ENCODE peak calls at places on chromosomes 12 and 14, in nine cellular contexts. One of them, this sample, is unnamed.

GRCh38 chr12:29750131-29750927 is 33.4 kb downstream of the TMTC1 start:
- DNase-seq in NCI-H524 treated with DMSO at 0.1 percent for 48 hours: no peak
- DNase-seq in M059J: peak; percentile 61
- DNase-seq in AG04450: no peak
- DNase-seq in ELR: no peak
- DNase-seq in kidney glomerular epithelial cell: no peak
- DNase-seq in NB4: no peak
- DNase-seq in stimulated activated CD8-positive, alpha-beta memory T cell treated with anti-CD3 and anti-CD28 coated beads, Interleukin-4, amount 100 ng/mL, for 4 hours: no peak
- DNase-seq in SW480: no peak
- DNase-seq in this sample: no peak

GRCh38 chr12:107894589-107894988 is 120.1 kb downstream of the ASCL4 start:
- DNase-seq in NCI-H524 treated with DMSO at 0.1 percent for 48 hours: no peak
- DNase-seq in kidney glomerular epithelial cell: no peak
- DNase-seq in SW480: no peak
- DNase-seq in M059J: no peak
- DNase-seq in stimulated activated CD8-positive, alpha-beta memory T cell treated with anti-CD3 and anti-CD28 coated beads, Interleukin-4, amount 100 ng/mL, for 4 hours: no peak
- DNase-seq in ELR: peak; percentile 60
- DNase-seq in AG04450: no peak
- DNase-seq in NB4: no peak
- DNase-seq in this sample: no peak

GRCh38 chr12:20367731-20368652 is at the start of gene PDE3A:
- DNase-seq in stimulated activated CD8-positive, alpha-beta memory T cell treated with anti-CD3 and anti-CD28 coated beads, Interleukin-4, amount 100 ng/mL, for 4 hours: no peak
- DNase-seq in AG04450: no peak
- DNase-seq in M059J: peak; percentile 78
- DNase-seq in SW480: no peak
- DNase-seq in NB4: peak; percentile 91
- DNase-seq in NCI-H524 treated with DMSO at 0.1 percent for 48 hours: peak; percentile 5
- DNase-seq in ELR: peak; percentile 57
- DNase-seq in kidney glomerular epithelial cell: peak; percentile 89
- DNase-seq in this sample: peak; percentile 72

GRCh38 chr14:55752580-55753365 is 172.8 kb downstream of the KTN1 start:
- DNase-seq in stimulated activated CD8-positive, alpha-beta memory T cell treated with anti-CD3 and anti-CD28 coated beads, Interleukin-4, amount 100 ng/mL, for 4 hours: no peak
- DNase-seq in M059J: peak; percentile 88
- DNase-seq in AG04450: peak; percentile 24
- DNase-seq in NCI-H524 treated with DMSO at 0.1 percent for 48 hours: no peak
- DNase-seq in ELR: peak; percentile 40
- DNase-seq in kidney glomerular epithelial cell: peak; percentile 67
- DNase-seq in SW480: no peak
- DNase-seq in NB4: no peak
- DNase-seq in this sample: no peak

GRCh38 chr12:1083888-1084262 is 92.9 kb downstream of the ERC1 start:
- DNase-seq in NCI-H524 treated with DMSO at 0.1 percent for 48 hours: no peak
- DNase-seq in stimulated activated CD8-positive, alpha-beta memory T cell treated with anti-CD3 and anti-CD28 coated beads, Interleukin-4, amount 100 ng/mL, for 4 hours: no peak
- DNase-seq in ELR: peak; percentile 56
- DNase-seq in kidney glomerular epithelial cell: no peak
- DNase-seq in AG04450: peak; percentile 44
- DNase-seq in M059J: peak; percentile 80
- DNase-seq in NB4: peak; percentile 52
- DNase-seq in SW480: peak; percentile 69
- DNase-seq in this sample: no peak

GRCh38 chr12:128819293-128820144 is 4.2 kb downstream of the SLC15A4 start:
- DNase-seq in kidney glomerular epithelial cell: no peak
- DNase-seq in SW480: no peak
- DNase-seq in M059J: no peak
- DNase-seq in ELR: no peak
- DNase-seq in AG04450: no peak
- DNase-seq in NB4: no peak
- DNase-seq in NCI-H524 treated with DMSO at 0.1 percent for 48 hours: no peak
- DNase-seq in stimulated activated CD8-positive, alpha-beta memory T cell treated with anti-CD3 and anti-CD28 coated beads, Interleukin-4, amount 100 ng/mL, for 4 hours: no peak
- DNase-seq in this sample: no peak

GRCh38 chr12:65082411-65082810 is 38.7 kb downstream of the WIF1 start:
- DNase-seq in AG04450: no peak
- DNase-seq in M059J: no peak
- DNase-seq in NCI-H524 treated with DMSO at 0.1 percent for 48 hours: no peak
- DNase-seq in kidney glomerular epithelial cell: no peak
- DNase-seq in SW480: no peak
- DNase-seq in stimulated activated CD8-positive, alpha-beta memory T cell treated with anti-CD3 and anti-CD28 coated beads, Interleukin-4, amount 100 ng/mL, for 4 hours: no peak
- DNase-seq in NB4: no peak
- DNase-seq in ELR: no peak
- DNase-seq in this sample: no peak

GRCh38 chr14:75986439-75986765 is 839 bp downstream of the IFT43 start:
- DNase-seq in AG04450: no peak
- DNase-seq in M059J: no peak
- DNase-seq in kidney glomerular epithelial cell: no peak
- DNase-seq in NB4: no peak
- DNase-seq in stimulated activated CD8-positive, alpha-beta memory T cell treated with anti-CD3 and anti-CD28 coated beads, Interleukin-4, amount 100 ng/mL, for 4 hours: no peak
- DNase-seq in NCI-H524 treated with DMSO at 0.1 percent for 48 hours: no peak
- DNase-seq in ELR: peak; percentile 17
- DNase-seq in SW480: no peak
- DNase-seq in this sample: no peak

GRCh38 chr14:97975960-97976359 is 1178.8 kb downstream of the VRK1 start:
- DNase-seq in M059J: no peak
- DNase-seq in NB4: no peak
- DNase-seq in NCI-H524 treated with DMSO at 0.1 percent for 48 hours: no peak
- DNase-seq in SW480: no peak
- DNase-seq in stimulated activated CD8-positive, alpha-beta memory T cell treated with anti-CD3 and anti-CD28 coated beads, Interleukin-4, amount 100 ng/mL, for 4 hours: no peak
- DNase-seq in ELR: no peak
- DNase-seq in AG04450: no peak
- DNase-seq in kidney glomerular epithelial cell: no peak
- DNase-seq in this sample: no peak

GRCh38 chr12:117114784-117115183 is 15.6 kb upstream of the TESC start:
- DNase-seq in stimulated activated CD8-positive, alpha-beta memory T cell treated with anti-CD3 and anti-CD28 coated beads, Interleukin-4, amount 100 ng/mL, for 4 hours: no peak
- DNase-seq in AG04450: no peak
- DNase-seq in ELR: no peak
- DNase-seq in kidney glomerular epithelial cell: no peak
- DNase-seq in NB4: no peak
- DNase-seq in M059J: no peak
- DNase-seq in SW480: no peak
- DNase-seq in NCI-H524 treated with DMSO at 0.1 percent for 48 hours: no peak
- DNase-seq in this sample: no peak

GRCh38 chr12:88646824-88647223 is 66.6 kb upstream of the KITLG start:
- DNase-seq in kidney glomerular epithelial cell: no peak
- DNase-seq in NB4: no peak
- DNase-seq in stimulated activated CD8-positive, alpha-beta memory T cell treated with anti-CD3 and anti-CD28 coated beads, Interleukin-4, amount 100 ng/mL, for 4 hours: no peak
- DNase-seq in M059J: no peak
- DNase-seq in NCI-H524 treated with DMSO at 0.1 percent for 48 hours: no peak
- DNase-seq in SW480: no peak
- DNase-seq in AG04450: no peak
- DNase-seq in ELR: no peak
- DNase-seq in this sample: no peak

GRCh38 chr14:105328678-105329390 is 14.3 kb downstream of the PACS2 start:
- DNase-seq in stimulated activated CD8-positive, alpha-beta memory T cell treated with anti-CD3 and anti-CD28 coated beads, Interleukin-4, amount 100 ng/mL, for 4 hours: no peak
- DNase-seq in AG04450: no peak
- DNase-seq in NB4: peak; percentile 39
- DNase-seq in kidney glomerular epithelial cell: no peak
- DNase-seq in NCI-H524 treated with DMSO at 0.1 percent for 48 hours: no peak
- DNase-seq in M059J: no peak
- DNase-seq in SW480: no peak
- DNase-seq in ELR: no peak
- DNase-seq in this sample: no peak

GRCh38 chr14:89277229-89277628 is 139.8 kb downstream of the FOXN3 start:
- DNase-seq in M059J: no peak
- DNase-seq in AG04450: no peak
- DNase-seq in stimulated activated CD8-positive, alpha-beta memory T cell treated with anti-CD3 and anti-CD28 coated beads, Interleukin-4, amount 100 ng/mL, for 4 hours: no peak
- DNase-seq in SW480: no peak
- DNase-seq in kidney glomerular epithelial cell: no peak
- DNase-seq in NCI-H524 treated with DMSO at 0.1 percent for 48 hours: no peak
- DNase-seq in NB4: no peak
- DNase-seq in ELR: no peak
- DNase-seq in this sample: no peak

GRCh38 chr12:30630378-30631285 is 65.0 kb downstream of the IPO8 start:
- DNase-seq in kidney glomerular epithelial cell: no peak
- DNase-seq in ELR: no peak
- DNase-seq in M059J: no peak
- DNase-seq in stimulated activated CD8-positive, alpha-beta memory T cell treated with anti-CD3 and anti-CD28 coated beads, Interleukin-4, amount 100 ng/mL, for 4 hours: no peak
- DNase-seq in AG04450: no peak
- DNase-seq in SW480: no peak
- DNase-seq in NCI-H524 treated with DMSO at 0.1 percent for 48 hours: no peak
- DNase-seq in NB4: peak; percentile 14
- DNase-seq in this sample: no peak

GRCh38 chr12:31118347-31118830 is 44.7 kb downstream of the DDX11 start:
- DNase-seq in stimulated activated CD8-positive, alpha-beta memory T cell treated with anti-CD3 and anti-CD28 coated beads, Interleukin-4, amount 100 ng/mL, for 4 hours: no peak
- DNase-seq in M059J: no peak
- DNase-seq in NB4: peak; percentile 23
- DNase-seq in SW480: peak; percentile 21
- DNase-seq in NCI-H524 treated with DMSO at 0.1 percent for 48 hours: peak; percentile 72
- DNase-seq in kidney glomerular epithelial cell: no peak
- DNase-seq in AG04450: no peak
- DNase-seq in ELR: peak; percentile 11
- DNase-seq in this sample: peak; percentile 13

GRCh38 chr12:110102255-110102654 is 21.9 kb upstream of the IFT81 start:
- DNase-seq in kidney glomerular epithelial cell: peak; percentile 27
- DNase-seq in SW480: peak; percentile 75
- DNase-seq in ELR: peak; percentile 91
- DNase-seq in NCI-H524 treated with DMSO at 0.1 percent for 48 hours: peak; percentile 78
- DNase-seq in stimulated activated CD8-positive, alpha-beta memory T cell treated with anti-CD3 and anti-CD28 coated beads, Interleukin-4, amount 100 ng/mL, for 4 hours: no peak
- DNase-seq in NB4: peak; percentile 87
- DNase-seq in M059J: peak; percentile 86
- DNase-seq in AG04450: no peak
- DNase-seq in this sample: peak; percentile 92

GRCh38 chr14:49770212-49770817 is 2.4 kb downstream of the KLHDC2 start:
- DNase-seq in stimulated activated CD8-positive, alpha-beta memory T cell treated with anti-CD3 and anti-CD28 coated beads, Interleukin-4, amount 100 ng/mL, for 4 hours: no peak
- DNase-seq in kidney glomerular epithelial cell: peak; percentile 82
- DNase-seq in NB4: no peak
- DNase-seq in ELR: no peak
- DNase-seq in AG04450: no peak
- DNase-seq in SW480: peak; percentile 75
- DNase-seq in M059J: peak; percentile 26
- DNase-seq in NCI-H524 treated with DMSO at 0.1 percent for 48 hours: no peak
- DNase-seq in this sample: peak; percentile 8

GRCh38 chr12:6323340-6323994 is 13.0 kb downstream of the PLEKHG6 start:
- DNase-seq in SW480: peak; percentile 91
- DNase-seq in NCI-H524 treated with DMSO at 0.1 percent for 48 hours: peak; percentile 11
- DNase-seq in kidney glomerular epithelial cell: peak; percentile 83
- DNase-seq in AG04450: peak; percentile 79
- DNase-seq in ELR: peak; percentile 98
- DNase-seq in NB4: peak; percentile 90
- DNase-seq in stimulated activated CD8-positive, alpha-beta memory T cell treated with anti-CD3 and anti-CD28 coated beads, Interleukin-4, amount 100 ng/mL, for 4 hours: no peak
- DNase-seq in M059J: peak; percentile 95
- DNase-seq in this sample: peak; percentile 92

GRCh38 chr12:42588981-42589464 is 523 bp downstream of the PRICKLE1 start:
- DNase-seq in NB4: peak; percentile 64
- DNase-seq in NCI-H524 treated with DMSO at 0.1 percent for 48 hours: no peak
- DNase-seq in SW480: peak; percentile 17
- DNase-seq in AG04450: no peak
- DNase-seq in M059J: no peak
- DNase-seq in kidney glomerular epithelial cell: no peak
- DNase-seq in stimulated activated CD8-positive, alpha-beta memory T cell treated with anti-CD3 and anti-CD28 coated beads, Interleukin-4, amount 100 ng/mL, for 4 hours: no peak
- DNase-seq in ELR: peak; percentile 51
- DNase-seq in this sample: peak; percentile 28

GRCh38 chr12:112616469-112617190 is 174.9 kb upstream of the RPH3A start:
- DNase-seq in AG04450: no peak
- DNase-seq in NB4: no peak
- DNase-seq in SW480: no peak
- DNase-seq in ELR: no peak
- DNase-seq in NCI-H524 treated with DMSO at 0.1 percent for 48 hours: no peak
- DNase-seq in stimulated activated CD8-positive, alpha-beta memory T cell treated with anti-CD3 and anti-CD28 coated beads, Interleukin-4, amount 100 ng/mL, for 4 hours: no peak
- DNase-seq in kidney glomerular epithelial cell: no peak
- DNase-seq in M059J: no peak
- DNase-seq in this sample: no peak

GRCh38 chr12:53290661-53291060 is 4.7 kb upstream of the PFDN5 start:
- DNase-seq in M059J: no peak
- DNase-seq in SW480: no peak
- DNase-seq in AG04450: no peak
- DNase-seq in NB4: no peak
- DNase-seq in NCI-H524 treated with DMSO at 0.1 percent for 48 hours: no peak
- DNase-seq in stimulated activated CD8-positive, alpha-beta memory T cell treated with anti-CD3 and anti-CD28 coated beads, Interleukin-4, amount 100 ng/mL, for 4 hours: no peak
- DNase-seq in kidney glomerular epithelial cell: no peak
- DNase-seq in ELR: peak; percentile 56
- DNase-seq in this sample: no peak

GRCh38 chr14:54730156-54730961 is 163.4 kb downstream of the SAMD4A start:
- DNase-seq in SW480: no peak
- DNase-seq in AG04450: no peak
- DNase-seq in ELR: peak; percentile 45
- DNase-seq in NCI-H524 treated with DMSO at 0.1 percent for 48 hours: no peak
- DNase-seq in kidney glomerular epithelial cell: no peak
- DNase-seq in M059J: peak; percentile 9
- DNase-seq in NB4: peak; percentile 18
- DNase-seq in stimulated activated CD8-positive, alpha-beta memory T cell treated with anti-CD3 and anti-CD28 coated beads, Interleukin-4, amount 100 ng/mL, for 4 hours: no peak
- DNase-seq in this sample: peak; percentile 45

GRCh38 chr12:120230326-120230973 is 29.5 kb upstream of the RPLP0 start:
- DNase-seq in SW480: peak; percentile 88
- DNase-seq in stimulated activated CD8-positive, alpha-beta memory T cell treated with anti-CD3 and anti-CD28 coated beads, Interleukin-4, amount 100 ng/mL, for 4 hours: no peak
- DNase-seq in NCI-H524 treated with DMSO at 0.1 percent for 48 hours: no peak
- DNase-seq in ELR: peak; percentile 99
- DNase-seq in kidney glomerular epithelial cell: peak; percentile 81
- DNase-seq in AG04450: peak; percentile 94
- DNase-seq in M059J: peak; percentile 98
- DNase-seq in NB4: no peak
- DNase-seq in this sample: peak; percentile 95

GRCh38 chr12:19312637-19313036 is 126.7 kb upstream of the AEBP2 start:
- DNase-seq in ELR: no peak
- DNase-seq in NB4: no peak
- DNase-seq in SW480: no peak
- DNase-seq in NCI-H524 treated with DMSO at 0.1 percent for 48 hours: no peak
- DNase-seq in stimulated activated CD8-positive, alpha-beta memory T cell treated with anti-CD3 and anti-CD28 coated beads, Interleukin-4, amount 100 ng/mL, for 4 hours: no peak
- DNase-seq in M059J: no peak
- DNase-seq in AG04450: no peak
- DNase-seq in kidney glomerular epithelial cell: no peak
- DNase-seq in this sample: no peak

GRCh38 chr12:46267618-46268348 is 1.1 kb downstream of the SLC38A1 start:
- DNase-seq in SW480: peak; percentile 26
- DNase-seq in kidney glomerular epithelial cell: peak; percentile 52
- DNase-seq in M059J: peak; percentile 61
- DNase-seq in NB4: peak; percentile 59
- DNase-seq in ELR: peak; percentile 70
- DNase-seq in NCI-H524 treated with DMSO at 0.1 percent for 48 hours: no peak
- DNase-seq in stimulated activated CD8-positive, alpha-beta memory T cell treated with anti-CD3 and anti-CD28 coated beads, Interleukin-4, amount 100 ng/mL, for 4 hours: peak; percentile 12
- DNase-seq in AG04450: no peak
- DNase-seq in this sample: peak; percentile 46

GRCh38 chr12:25438638-25439037 is 114.4 kb downstream of the LMNTD1 start:
- DNase-seq in kidney glomerular epithelial cell: no peak
- DNase-seq in stimulated activated CD8-positive, alpha-beta memory T cell treated with anti-CD3 and anti-CD28 coated beads, Interleukin-4, amount 100 ng/mL, for 4 hours: no peak
- DNase-seq in M059J: no peak
- DNase-seq in AG04450: no peak
- DNase-seq in SW480: no peak
- DNase-seq in NCI-H524 treated with DMSO at 0.1 percent for 48 hours: no peak
- DNase-seq in ELR: peak; percentile 15
- DNase-seq in NB4: no peak
- DNase-seq in this sample: peak; percentile 4

GRCh38 chr12:110245278-110245868 is 35.7 kb upstream of the ATP2A2 start:
- DNase-seq in stimulated activated CD8-positive, alpha-beta memory T cell treated with anti-CD3 and anti-CD28 coated beads, Interleukin-4, amount 100 ng/mL, for 4 hours: peak; percentile 5
- DNase-seq in NCI-H524 treated with DMSO at 0.1 percent for 48 hours: no peak
- DNase-seq in kidney glomerular epithelial cell: no peak
- DNase-seq in AG04450: no peak
- DNase-seq in NB4: peak; percentile 68
- DNase-seq in SW480: peak; percentile 9
- DNase-seq in ELR: peak; percentile 54
- DNase-seq in M059J: no peak
- DNase-seq in this sample: peak; percentile 36

GRCh38 chr12:102444093-102444492 is 36.3 kb downstream of the IGF1 start:
- DNase-seq in M059J: no peak
- DNase-seq in SW480: no peak
- DNase-seq in ELR: no peak
- DNase-seq in kidney glomerular epithelial cell: no peak
- DNase-seq in AG04450: no peak
- DNase-seq in NB4: no peak
- DNase-seq in stimulated activated CD8-positive, alpha-beta memory T cell treated with anti-CD3 and anti-CD28 coated beads, Interleukin-4, amount 100 ng/mL, for 4 hours: no peak
- DNase-seq in NCI-H524 treated with DMSO at 0.1 percent for 48 hours: no peak
- DNase-seq in this sample: no peak

GRCh38 chr12:83049306-83049705 is 362.6 kb downstream of the TMTC2 start:
- DNase-seq in kidney glomerular epithelial cell: no peak
- DNase-seq in NB4: no peak
- DNase-seq in M059J: no peak
- DNase-seq in AG04450: no peak
- DNase-seq in stimulated activated CD8-positive, alpha-beta memory T cell treated with anti-CD3 and anti-CD28 coated beads, Interleukin-4, amount 100 ng/mL, for 4 hours: no peak
- DNase-seq in ELR: no peak
- DNase-seq in NCI-H524 treated with DMSO at 0.1 percent for 48 hours: no peak
- DNase-seq in SW480: no peak
- DNase-seq in this sample: no peak

GRCh38 chr14:85531594-85532391 is 1.8 kb downstream of the FLRT2 start:
- DNase-seq in stimulated activated CD8-positive, alpha-beta memory T cell treated with anti-CD3 and anti-CD28 coated beads, Interleukin-4, amount 100 ng/mL, for 4 hours: no peak
- DNase-seq in kidney glomerular epithelial cell: peak; percentile 41
- DNase-seq in M059J: no peak
- DNase-seq in SW480: no peak
- DNase-seq in ELR: peak; percentile 89
- DNase-seq in NCI-H524 treated with DMSO at 0.1 percent for 48 hours: peak; percentile 75
- DNase-seq in AG04450: no peak
- DNase-seq in NB4: no peak
- DNase-seq in this sample: peak; percentile 7

GRCh38 chr12:14934511-14934910 is 3.8 kb downstream of the ERP27 start:
- DNase-seq in ELR: no peak
- DNase-seq in kidney glomerular epithelial cell: no peak
- DNase-seq in AG04450: no peak
- DNase-seq in NB4: no peak
- DNase-seq in stimulated activated CD8-positive, alpha-beta memory T cell treated with anti-CD3 and anti-CD28 coated beads, Interleukin-4, amount 100 ng/mL, for 4 hours: no peak
- DNase-seq in M059J: no peak
- DNase-seq in SW480: no peak
- DNase-seq in NCI-H524 treated with DMSO at 0.1 percent for 48 hours: no peak
- DNase-seq in this sample: no peak